ENCODE peak calls at places on chromosome 2, in four cellular contexts. One of them, this sample, is unnamed.

GRCh38 chr2:136005462-136006205 is 20.2 kb upstream of the DARS1 start:
- DNase-seq in T-cell: no peak
- DNase-seq in colonic mucosa: no peak
- DNase-seq in retina: no peak
- DNase-seq in this sample: no peak

GRCh38 chr2:212609499-212609898 is 70.9 kb upstream of the ERBB4 start:
- DNase-seq in retina: no peak
- DNase-seq in T-cell: no peak
- DNase-seq in colonic mucosa: no peak
- DNase-seq in this sample: no peak

GRCh38 chr2:210662557-210662956 is 106.2 kb downstream of the CPS1 start:
- DNase-seq in T-cell: no peak
- DNase-seq in colonic mucosa: no peak
- DNase-seq in retina: no peak
- DNase-seq in this sample: no peak

GRCh38 chr2:53629527-53629926 is 138.1 kb upstream of the CHAC2 start:
- DNase-seq in colonic mucosa: no peak
- DNase-seq in retina: peak; percentile 14
- DNase-seq in T-cell: no peak
- DNase-seq in this sample: no peak

GRCh38 chr2:19127616-19128015 is 230.8 kb downstream of the OSR1 start:
- DNase-seq in retina: no peak
- DNase-seq in T-cell: no peak
- DNase-seq in colonic mucosa: no peak
- DNase-seq in this sample: no peak

GRCh38 chr2:189608160-189608559 is 27.6 kb upstream of the SLC40A1 start:
- DNase-seq in colonic mucosa: no peak
- DNase-seq in retina: no peak
- DNase-seq in T-cell: no peak
- DNase-seq in this sample: no peak

GRCh38 chr2:230067990-230068657 is 600 bp downstream of the SLC16A14 start:
- DNase-seq in T-cell: peak; percentile 42
- DNase-seq in retina: peak; percentile 94
- DNase-seq in colonic mucosa: peak; percentile 56
- DNase-seq in this sample: no peak

GRCh38 chr2:191296083-191297006 is 51.1 kb downstream of the MYO1B start:
- DNase-seq in retina: no peak
- DNase-seq in T-cell: no peak
- DNase-seq in colonic mucosa: no peak
- DNase-seq in this sample: peak; percentile 36

GRCh38 chr2:100702444-100703134 is 117.3 kb upstream of the NPAS2 start:
- DNase-seq in colonic mucosa: no peak
- DNase-seq in T-cell: no peak
- DNase-seq in retina: no peak
- DNase-seq in this sample: no peak